ENCODE peak calls at places on chromosomes 13 and 19, in seven cellular contexts. One of them, this sample, is unnamed.

GRCh38 chr13:24097667-24098066 is 62.9 kb upstream of the SPATA13 start:
- DNase-seq in H1: no peak
- DNase-seq in mesenchymal stem cell: no peak
- DNase-seq in neuronal stem cell: no peak
- DNase-seq in IMR-90: no peak
- DNase-seq in H9: no peak
- DNase-seq in trophoblast cell: no peak
- DNase-seq in this sample: no peak

GRCh38 chr19:633786-634639 is 676 bp upstream of the POLRMT start:
- DNase-seq in H1: no peak
- DNase-seq in mesenchymal stem cell: no peak
- DNase-seq in neuronal stem cell: no peak
- DNase-seq in IMR-90: peak
- DNase-seq in H9: no peak
- DNase-seq in trophoblast cell: no peak
- DNase-seq in this sample: peak

GRCh38 chr13:91155512-91156114 is 191.9 kb upstream of the MIR17HG start:
- DNase-seq in H1: no peak
- DNase-seq in mesenchymal stem cell: no peak
- DNase-seq in neuronal stem cell: no peak
- DNase-seq in IMR-90: no peak
- DNase-seq in H9: no peak
- DNase-seq in trophoblast cell: peak
- DNase-seq in this sample: peak

GRCh38 chr13:49214917-49215376 is 5.2 kb upstream of the MLNR start:
- DNase-seq in H1: peak
- DNase-seq in mesenchymal stem cell: no peak
- DNase-seq in neuronal stem cell: no peak
- DNase-seq in IMR-90: peak
- DNase-seq in H9: peak
- DNase-seq in trophoblast cell: no peak
- DNase-seq in this sample: peak

GRCh38 chr19:460877-461609 is at the start of gene SHC2:
- DNase-seq in H1: no peak
- DNase-seq in mesenchymal stem cell: peak
- DNase-seq in neuronal stem cell: no peak
- DNase-seq in IMR-90: no peak
- DNase-seq in H9: no peak
- DNase-seq in trophoblast cell: no peak
- DNase-seq in this sample: no peak

GRCh38 chr19:50830266-50831025 is 2.9 kb downstream of the KLK15 start:
- DNase-seq in H1: no peak
- DNase-seq in mesenchymal stem cell: no peak
- DNase-seq in neuronal stem cell: no peak
- DNase-seq in IMR-90: no peak
- DNase-seq in H9: no peak
- DNase-seq in trophoblast cell: no peak
- DNase-seq in this sample: no peak

GRCh38 chr13:40509876-40510275 is 156.6 kb downstream of the FOXO1 start:
- DNase-seq in H1: no peak
- DNase-seq in mesenchymal stem cell: no peak
- DNase-seq in neuronal stem cell: no peak
- DNase-seq in IMR-90: no peak
- DNase-seq in H9: no peak
- DNase-seq in trophoblast cell: no peak
- DNase-seq in this sample: no peak

GRCh38 chr13:100581030-100581429 is 7.6 kb downstream of the GGACT start:
- DNase-seq in H1: no peak
- DNase-seq in mesenchymal stem cell: no peak
- DNase-seq in neuronal stem cell: no peak
- DNase-seq in IMR-90: no peak
- DNase-seq in H9: no peak
- DNase-seq in trophoblast cell: no peak
- DNase-seq in this sample: no peak

GRCh38 chr13:94548382-94549240 is 47.3 kb downstream of the TGDS start:
- DNase-seq in H1: no peak
- DNase-seq in mesenchymal stem cell: peak
- DNase-seq in neuronal stem cell: no peak
- DNase-seq in IMR-90: peak
- DNase-seq in H9: peak
- DNase-seq in trophoblast cell: no peak
- DNase-seq in this sample: no peak

GRCh38 chr19:45601524-45602522 is at the start of gene GPR4:
- DNase-seq in H1: peak
- DNase-seq in mesenchymal stem cell: no peak
- DNase-seq in neuronal stem cell: no peak
- DNase-seq in IMR-90: no peak
- DNase-seq in H9: peak
- DNase-seq in trophoblast cell: no peak
- DNase-seq in this sample: peak

GRCh38 chr19:37977992-37978391 is 71.0 kb downstream of the SIPA1L3 start:
- DNase-seq in H1: no peak
- DNase-seq in mesenchymal stem cell: peak
- DNase-seq in neuronal stem cell: no peak
- DNase-seq in IMR-90: peak
- DNase-seq in H9: no peak
- DNase-seq in trophoblast cell: no peak
- DNase-seq in this sample: no peak

GRCh38 chr19:661427-662196 is 1.4 kb downstream of the RNF126 start:
- DNase-seq in H1: no peak
- DNase-seq in mesenchymal stem cell: peak
- DNase-seq in neuronal stem cell: no peak
- DNase-seq in IMR-90: no peak
- DNase-seq in H9: no peak
- DNase-seq in trophoblast cell: no peak
- DNase-seq in this sample: no peak

GRCh38 chr19:8988204-8988603 is 22.0 kb downstream of the MUC16 start:
- DNase-seq in H1: peak
- DNase-seq in mesenchymal stem cell: no peak
- DNase-seq in neuronal stem cell: no peak
- DNase-seq in IMR-90: no peak
- DNase-seq in H9: peak
- DNase-seq in trophoblast cell: peak
- DNase-seq in this sample: peak

GRCh38 chr19:4692275-4693077 is 22.3 kb upstream of the MYDGF start:
- DNase-seq in H1: no peak
- DNase-seq in mesenchymal stem cell: no peak
- DNase-seq in neuronal stem cell: no peak
- DNase-seq in IMR-90: no peak
- DNase-seq in H9: no peak
- DNase-seq in trophoblast cell: no peak
- DNase-seq in this sample: no peak

GRCh38 chr19:4693078-4693350 is 22.9 kb upstream of the MYDGF start:
- DNase-seq in H1: no peak
- DNase-seq in mesenchymal stem cell: no peak
- DNase-seq in neuronal stem cell: no peak
- DNase-seq in IMR-90: no peak
- DNase-seq in H9: no peak
- DNase-seq in trophoblast cell: no peak
- DNase-seq in this sample: no peak

GRCh38 chr19:4689403-4689802 is 19.3 kb upstream of the MYDGF start:
- DNase-seq in H1: no peak
- DNase-seq in mesenchymal stem cell: no peak
- DNase-seq in neuronal stem cell: no peak
- DNase-seq in IMR-90: no peak
- DNase-seq in H9: no peak
- DNase-seq in trophoblast cell: no peak
- DNase-seq in this sample: no peak

GRCh38 chr19:4690362-4690761 is 20.2 kb upstream of the MYDGF start:
- DNase-seq in H1: no peak
- DNase-seq in mesenchymal stem cell: no peak
- DNase-seq in neuronal stem cell: no peak
- DNase-seq in IMR-90: no peak
- DNase-seq in H9: no peak
- DNase-seq in trophoblast cell: no peak
- DNase-seq in this sample: no peak

GRCh38 chr19:4691383-4691782 is 21.2 kb upstream of the MYDGF start:
- DNase-seq in H1: no peak
- DNase-seq in mesenchymal stem cell: no peak
- DNase-seq in neuronal stem cell: no peak
- DNase-seq in IMR-90: no peak
- DNase-seq in H9: no peak
- DNase-seq in trophoblast cell: no peak
- DNase-seq in this sample: no peak
- H2AK5ac ChIP-seq in H1: no peak
- H2AK5ac ChIP-seq in mesenchymal stem cell: no peak
- H2AK5ac ChIP-seq in neuronal stem cell: no peak
- H2AK5ac ChIP-seq in IMR-90: no peak
- H2AK5ac ChIP-seq in H9: no peak
- H2AK5ac ChIP-seq in trophoblast cell: no peak
- H2AK5ac ChIP-seq in this sample: no peak

GRCh38 chr13:45592758-45593157 is 22.8 kb downstream of the ERICH6B start:
- DNase-seq in H1: no peak
- DNase-seq in mesenchymal stem cell: no peak
- DNase-seq in neuronal stem cell: no peak
- DNase-seq in IMR-90: no peak
- DNase-seq in H9: no peak
- DNase-seq in trophoblast cell: no peak
- DNase-seq in this sample: no peak
- H2AK5ac ChIP-seq in H1: no peak
- H2AK5ac ChIP-seq in mesenchymal stem cell: no peak
- H2AK5ac ChIP-seq in neuronal stem cell: no peak
- H2AK5ac ChIP-seq in IMR-90: no peak
- H2AK5ac ChIP-seq in H9: no peak
- H2AK5ac ChIP-seq in trophoblast cell: no peak
- H2AK5ac ChIP-seq in this sample: no peak

GRCh38 chr19:7410946-7411345 is 62.2 kb downstream of the ARHGEF18 start:
- DNase-seq in H1: no peak
- DNase-seq in mesenchymal stem cell: no peak
- DNase-seq in neuronal stem cell: no peak
- DNase-seq in IMR-90: no peak
- DNase-seq in H9: no peak
- DNase-seq in trophoblast cell: no peak
- DNase-seq in this sample: no peak
- H2AK5ac ChIP-seq in H1: no peak
- H2AK5ac ChIP-seq in mesenchymal stem cell: no peak
- H2AK5ac ChIP-seq in neuronal stem cell: no peak
- H2AK5ac ChIP-seq in IMR-90: no peak
- H2AK5ac ChIP-seq in H9: no peak
- H2AK5ac ChIP-seq in trophoblast cell: no peak
- H2AK5ac ChIP-seq in this sample: no peak

GRCh38 chr19:33202546-33203507 is 8.7 kb downstream of the LRP3 start:
- DNase-seq in H1: no peak
- DNase-seq in mesenchymal stem cell: no peak
- DNase-seq in neuronal stem cell: no peak
- DNase-seq in IMR-90: no peak
- DNase-seq in H9: no peak
- DNase-seq in trophoblast cell: no peak
- DNase-seq in this sample: no peak

GRCh38 chr19:33199441-33200265 is 5.5 kb downstream of the LRP3 start:
- DNase-seq in H1: no peak
- DNase-seq in mesenchymal stem cell: no peak
- DNase-seq in neuronal stem cell: no peak
- DNase-seq in IMR-90: no peak
- DNase-seq in H9: no peak
- DNase-seq in trophoblast cell: no peak
- DNase-seq in this sample: peak

GRCh38 chr19:33203529-33203928 is 9.4 kb downstream of the LRP3 start:
- DNase-seq in H1: no peak
- DNase-seq in mesenchymal stem cell: no peak
- DNase-seq in neuronal stem cell: no peak
- DNase-seq in IMR-90: no peak
- DNase-seq in H9: no peak
- DNase-seq in trophoblast cell: no peak
- DNase-seq in this sample: no peak

GRCh38 chr19:33201886-33202545 is 7.9 kb downstream of the LRP3 start:
- DNase-seq in H1: no peak
- DNase-seq in mesenchymal stem cell: no peak
- DNase-seq in neuronal stem cell: no peak
- DNase-seq in IMR-90: no peak
- DNase-seq in H9: no peak
- DNase-seq in trophoblast cell: no peak
- DNase-seq in this sample: no peak

GRCh38 chr19:33201473-33201872 is 7.3 kb downstream of the LRP3 start:
- DNase-seq in H1: no peak
- DNase-seq in mesenchymal stem cell: no peak
- DNase-seq in neuronal stem cell: no peak
- DNase-seq in IMR-90: no peak
- DNase-seq in H9: no peak
- DNase-seq in trophoblast cell: no peak
- DNase-seq in this sample: no peak
- H2AK5ac ChIP-seq in H1: no peak
- H2AK5ac ChIP-seq in mesenchymal stem cell: no peak
- H2AK5ac ChIP-seq in neuronal stem cell: no peak
- H2AK5ac ChIP-seq in IMR-90: no peak
- H2AK5ac ChIP-seq in H9: no peak
- H2AK5ac ChIP-seq in trophoblast cell: no peak
- H2AK5ac ChIP-seq in this sample: no peak

GRCh38 chr19:57010541-57010940 is 109.2 kb upstream of the USP29 start:
- DNase-seq in H1: no peak
- DNase-seq in mesenchymal stem cell: no peak
- DNase-seq in neuronal stem cell: no peak
- DNase-seq in IMR-90: no peak
- DNase-seq in H9: no peak
- DNase-seq in trophoblast cell: no peak
- DNase-seq in this sample: no peak
- H2AK5ac ChIP-seq in H1: no peak
- H2AK5ac ChIP-seq in mesenchymal stem cell: no peak
- H2AK5ac ChIP-seq in neuronal stem cell: no peak
- H2AK5ac ChIP-seq in IMR-90: no peak
- H2AK5ac ChIP-seq in H9: no peak
- H2AK5ac ChIP-seq in trophoblast cell: no peak
- H2AK5ac ChIP-seq in this sample: no peak

GRCh38 chr19:2276429-2276989 is 5.5 kb downstream of the PEAK3 start:
- DNase-seq in H1: no peak
- DNase-seq in mesenchymal stem cell: no peak
- DNase-seq in neuronal stem cell: no peak
- DNase-seq in IMR-90: no peak
- DNase-seq in H9: no peak
- DNase-seq in trophoblast cell: no peak
- DNase-seq in this sample: no peak

GRCh38 chr19:2274937-2275535 is 6.9 kb downstream of the PEAK3 start:
- DNase-seq in H1: peak
- DNase-seq in mesenchymal stem cell: peak
- DNase-seq in neuronal stem cell: no peak
- DNase-seq in IMR-90: peak
- DNase-seq in H9: peak
- DNase-seq in trophoblast cell: no peak
- DNase-seq in this sample: peak

GRCh38 chr19:2277138-2277537 is 4.8 kb downstream of the PEAK3 start:
- DNase-seq in H1: no peak
- DNase-seq in mesenchymal stem cell: no peak
- DNase-seq in neuronal stem cell: no peak
- DNase-seq in IMR-90: no peak
- DNase-seq in H9: no peak
- DNase-seq in trophoblast cell: no peak
- DNase-seq in this sample: no peak

GRCh38 chr19:2274185-2274711 is 7.7 kb downstream of the PEAK3 start:
- DNase-seq in H1: no peak
- DNase-seq in mesenchymal stem cell: no peak
- DNase-seq in neuronal stem cell: no peak
- DNase-seq in IMR-90: no peak
- DNase-seq in H9: no peak
- DNase-seq in trophoblast cell: no peak
- DNase-seq in this sample: no peak

GRCh38 chr19:2275588-2276428 is 6.2 kb downstream of the PEAK3 start:
- DNase-seq in H1: no peak
- DNase-seq in mesenchymal stem cell: no peak
- DNase-seq in neuronal stem cell: no peak
- DNase-seq in IMR-90: no peak
- DNase-seq in H9: peak
- DNase-seq in trophoblast cell: peak
- DNase-seq in this sample: no peak
- H2AK5ac ChIP-seq in H1: no peak
- H2AK5ac ChIP-seq in mesenchymal stem cell: no peak
- H2AK5ac ChIP-seq in neuronal stem cell: no peak
- H2AK5ac ChIP-seq in IMR-90: no peak
- H2AK5ac ChIP-seq in H9: no peak
- H2AK5ac ChIP-seq in trophoblast cell: no peak
- H2AK5ac ChIP-seq in this sample: no peak